ENCODE peak calls at places on chromosomes 2 and 18, in ten cellular contexts. One of them, this sample, is unnamed.

GRCh38 chr18:8980496-8981402 is 121.8 kb upstream of the NDUFV2 start:
- DNase-seq in lower lobe of right lung: no peak
- DNase-seq in fibroblast of lung: no peak
- DNase-seq in mucosa of descending colon: no peak
- DNase-seq in cardiac fibroblast: no peak
- DNase-seq in spleen: no peak
- DNase-seq in upper lobe of left lung: no peak
- DNase-seq in hepatocyte: no peak
- DNase-seq in AG04450: no peak
- DNase-seq in SK-N-SH: no peak
- DNase-seq in this sample: no peak

GRCh38 chr2:138223321-138223720 is 259.0 kb downstream of the HNMT start:
- DNase-seq in cardiac fibroblast: no peak
- DNase-seq in fibroblast of lung: no peak
- DNase-seq in SK-N-SH: no peak
- DNase-seq in hepatocyte: no peak
- DNase-seq in lower lobe of right lung: no peak
- DNase-seq in AG04450: no peak
- DNase-seq in spleen: no peak
- DNase-seq in mucosa of descending colon: no peak
- DNase-seq in upper lobe of left lung: no peak
- DNase-seq in this sample: no peak

GRCh38 chr18:62885804-62886203 is 170.5 kb downstream of the PHLPP1 start:
- DNase-seq in cardiac fibroblast: no peak
- DNase-seq in lower lobe of right lung: no peak
- DNase-seq in upper lobe of left lung: no peak
- DNase-seq in spleen: no peak
- DNase-seq in hepatocyte: no peak
- DNase-seq in AG04450: no peak
- DNase-seq in mucosa of descending colon: no peak
- DNase-seq in SK-N-SH: no peak
- DNase-seq in fibroblast of lung: no peak
- DNase-seq in this sample: no peak

GRCh38 chr2:2613279-2614199 is 282.5 kb upstream of the MYT1L start:
- DNase-seq in upper lobe of left lung: peak; percentile 90
- DNase-seq in cardiac fibroblast: peak; percentile 82
- DNase-seq in spleen: peak; percentile 91
- DNase-seq in fibroblast of lung: peak; percentile 91
- DNase-seq in SK-N-SH: peak; percentile 92
- DNase-seq in AG04450: peak; percentile 52
- DNase-seq in mucosa of descending colon: peak; percentile 79
- DNase-seq in lower lobe of right lung: peak; percentile 93
- DNase-seq in hepatocyte: peak; percentile 96
- DNase-seq in this sample: peak; percentile 83

GRCh38 chr18:79625924-79626561 is 53.6 kb upstream of the CTDP1 start:
- DNase-seq in cardiac fibroblast: no peak
- DNase-seq in mucosa of descending colon: peak; percentile 47
- DNase-seq in SK-N-SH: no peak
- DNase-seq in fibroblast of lung: no peak
- DNase-seq in upper lobe of left lung: no peak
- DNase-seq in hepatocyte: no peak
- DNase-seq in spleen: peak; percentile 71
- DNase-seq in AG04450: no peak
- DNase-seq in lower lobe of right lung: no peak
- DNase-seq in this sample: no peak

GRCh38 chr2:224584111-224584764 is 925 bp downstream of the CUL3 start:
- DNase-seq in lower lobe of right lung: peak; percentile 60
- DNase-seq in cardiac fibroblast: peak; percentile 47
- DNase-seq in SK-N-SH: peak; percentile 30
- DNase-seq in upper lobe of left lung: no peak
- DNase-seq in fibroblast of lung: peak; percentile 49
- DNase-seq in spleen: peak; percentile 88
- DNase-seq in hepatocyte: peak; percentile 42
- DNase-seq in mucosa of descending colon: peak; percentile 61
- DNase-seq in AG04450: no peak
- DNase-seq in this sample: peak; percentile 40

GRCh38 chr2:180707867-180708205 is 272.6 kb upstream of the UBE2E3 start:
- DNase-seq in hepatocyte: peak; percentile 52
- DNase-seq in SK-N-SH: no peak
- DNase-seq in spleen: no peak
- DNase-seq in fibroblast of lung: peak; percentile 93
- DNase-seq in AG04450: peak; percentile 61
- DNase-seq in mucosa of descending colon: no peak
- DNase-seq in upper lobe of left lung: no peak
- DNase-seq in lower lobe of right lung: no peak
- DNase-seq in cardiac fibroblast: peak; percentile 98
- DNase-seq in this sample: peak; percentile 98

GRCh38 chr2:183927367-183928355 is 670.7 kb upstream of the ZNF804A start:
- DNase-seq in spleen: no peak
- DNase-seq in SK-N-SH: no peak
- DNase-seq in cardiac fibroblast: peak; percentile 59
- DNase-seq in hepatocyte: peak; percentile 36
- DNase-seq in fibroblast of lung: peak; percentile 87
- DNase-seq in AG04450: no peak
- DNase-seq in upper lobe of left lung: no peak
- DNase-seq in mucosa of descending colon: no peak
- DNase-seq in lower lobe of right lung: no peak
- DNase-seq in this sample: peak; percentile 80

GRCh38 chr2:3487028-3487425 is 32.3 kb downstream of the ADI1 start:
- DNase-seq in upper lobe of left lung: no peak
- DNase-seq in spleen: peak; percentile 44
- DNase-seq in hepatocyte: no peak
- DNase-seq in lower lobe of right lung: peak; percentile 12
- DNase-seq in AG04450: no peak
- DNase-seq in mucosa of descending colon: no peak
- DNase-seq in fibroblast of lung: no peak
- DNase-seq in cardiac fibroblast: no peak
- DNase-seq in SK-N-SH: peak; percentile 27
- DNase-seq in this sample: peak; percentile 34

GRCh38 chr2:27379840-27380625 is 501 bp downstream of the ZNF513 start:
- DNase-seq in lower lobe of right lung: peak; percentile 85
- DNase-seq in AG04450: no peak
- DNase-seq in cardiac fibroblast: peak; percentile 50
- DNase-seq in SK-N-SH: peak; percentile 47
- DNase-seq in upper lobe of left lung: peak; percentile 25
- DNase-seq in hepatocyte: peak; percentile 66
- DNase-seq in mucosa of descending colon: peak; percentile 86
- DNase-seq in spleen: no peak
- DNase-seq in fibroblast of lung: peak; percentile 59
- DNase-seq in this sample: peak; percentile 62

GRCh38 chr2:35099345-35099744 is 1256.2 kb upstream of the CRIM1 start:
- DNase-seq in mucosa of descending colon: no peak
- DNase-seq in cardiac fibroblast: no peak
- DNase-seq in SK-N-SH: no peak
- DNase-seq in AG04450: no peak
- DNase-seq in upper lobe of left lung: no peak
- DNase-seq in spleen: no peak
- DNase-seq in hepatocyte: no peak
- DNase-seq in fibroblast of lung: no peak
- DNase-seq in lower lobe of right lung: no peak
- DNase-seq in this sample: no peak

GRCh38 chr2:191598296-191598695 is 79.6 kb upstream of the NABP1 start:
- DNase-seq in cardiac fibroblast: peak; percentile 22
- DNase-seq in lower lobe of right lung: no peak
- DNase-seq in spleen: no peak
- DNase-seq in mucosa of descending colon: no peak
- DNase-seq in hepatocyte: no peak
- DNase-seq in upper lobe of left lung: no peak
- DNase-seq in fibroblast of lung: no peak
- DNase-seq in AG04450: no peak
- DNase-seq in SK-N-SH: no peak
- DNase-seq in this sample: peak; percentile 21

GRCh38 chr18:57648414-57648813 is 26.8 kb upstream of the NARS1 start:
- DNase-seq in SK-N-SH: no peak
- DNase-seq in spleen: no peak
- DNase-seq in mucosa of descending colon: no peak
- DNase-seq in lower lobe of right lung: no peak
- DNase-seq in upper lobe of left lung: peak; percentile 80
- DNase-seq in AG04450: no peak
- DNase-seq in fibroblast of lung: no peak
- DNase-seq in cardiac fibroblast: no peak
- DNase-seq in hepatocyte: no peak
- DNase-seq in this sample: no peak

GRCh38 chr2:10558281-10559030 is 110.3 kb upstream of the ODC1 start:
- DNase-seq in SK-N-SH: no peak
- DNase-seq in spleen: no peak
- DNase-seq in upper lobe of left lung: peak; percentile 47
- DNase-seq in lower lobe of right lung: no peak
- DNase-seq in mucosa of descending colon: no peak
- DNase-seq in fibroblast of lung: no peak
- DNase-seq in cardiac fibroblast: no peak
- DNase-seq in hepatocyte: no peak
- DNase-seq in AG04450: no peak
- DNase-seq in this sample: no peak

GRCh38 chr2:219081096-219081495 is 20.4 kb upstream of the IHH start:
- DNase-seq in mucosa of descending colon: no peak
- DNase-seq in upper lobe of left lung: no peak
- DNase-seq in spleen: no peak
- DNase-seq in fibroblast of lung: no peak
- DNase-seq in hepatocyte: no peak
- DNase-seq in SK-N-SH: no peak
- DNase-seq in lower lobe of right lung: no peak
- DNase-seq in cardiac fibroblast: no peak
- DNase-seq in AG04450: no peak
- DNase-seq in this sample: no peak

GRCh38 chr18:47932603-47933002 is 2.1 kb upstream of the SMAD2 start:
- DNase-seq in cardiac fibroblast: no peak
- DNase-seq in spleen: no peak
- DNase-seq in AG04450: no peak
- DNase-seq in upper lobe of left lung: no peak
- DNase-seq in hepatocyte: no peak
- DNase-seq in SK-N-SH: no peak
- DNase-seq in fibroblast of lung: no peak
- DNase-seq in lower lobe of right lung: no peak
- DNase-seq in mucosa of descending colon: no peak
- DNase-seq in this sample: no peak
- TF ChIP-seq CTCF in cardiac fibroblast: no peak
- TF ChIP-seq CTCF in spleen: no peak
- TF ChIP-seq CTCF in AG04450: no peak
- TF ChIP-seq CTCF in upper lobe of left lung: no peak
- TF ChIP-seq CTCF in hepatocyte: peak; percentile 3
- TF ChIP-seq CTCF in SK-N-SH: no peak
- TF ChIP-seq CTCF in fibroblast of lung: no peak
- TF ChIP-seq CTCF in lower lobe of right lung: peak; percentile 15
- TF ChIP-seq CTCF in mucosa of descending colon: no peak
- TF ChIP-seq CTCF in this sample: no peak

GRCh38 chr2:41066168-41066567 is 614.3 kb upstream of the SLC8A1 start:
- DNase-seq in upper lobe of left lung: no peak
- DNase-seq in hepatocyte: no peak
- DNase-seq in spleen: no peak
- DNase-seq in AG04450: no peak
- DNase-seq in SK-N-SH: no peak
- DNase-seq in mucosa of descending colon: no peak
- DNase-seq in lower lobe of right lung: no peak
- DNase-seq in cardiac fibroblast: peak; percentile 1
- DNase-seq in fibroblast of lung: no peak
- DNase-seq in this sample: no peak
- H3K4me3 ChIP-seq in upper lobe of left lung: no peak overlapping the region
- H3K4me3 ChIP-seq in hepatocyte: no peak overlapping the region
- H3K4me3 ChIP-seq in spleen: no peak overlapping the region
- H3K4me3 ChIP-seq in AG04450: no peak overlapping the region
- H3K4me3 ChIP-seq in SK-N-SH: no peak overlapping the region
- H3K4me3 ChIP-seq in mucosa of descending colon: no peak overlapping the region
- H3K4me3 ChIP-seq in lower lobe of right lung: no peak overlapping the region
- H3K4me3 ChIP-seq in cardiac fibroblast: no peak overlapping the region
- H3K4me3 ChIP-seq in fibroblast of lung: no peak overlapping the region
- H3K4me3 ChIP-seq in this sample: no peak overlapping the region

DNA sequence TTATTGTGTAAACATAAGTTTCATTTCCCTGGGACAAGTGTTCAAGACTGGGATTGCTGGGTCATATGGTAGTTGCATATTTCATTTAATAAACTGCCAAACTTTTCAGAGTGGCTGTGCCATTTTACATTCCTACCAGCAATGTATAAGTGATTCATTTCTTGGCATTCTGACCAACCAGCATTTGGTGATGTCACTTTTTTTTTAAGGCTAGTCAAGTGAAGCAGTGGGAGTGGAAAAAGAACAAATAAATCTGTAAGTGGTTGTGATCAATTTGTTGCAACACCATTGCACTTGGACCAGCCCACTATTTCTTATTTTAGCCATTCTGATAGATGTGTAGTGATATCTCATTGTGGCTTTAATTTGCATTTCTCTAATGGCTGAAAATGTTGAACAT is 5.1 kb upstream of the CHCHD5 start:
- DNase-seq in SK-N-SH: no peak
- DNase-seq in fibroblast of lung: peak; percentile 93
- DNase-seq in upper lobe of left lung: no peak
- DNase-seq in lower lobe of right lung: no peak
- DNase-seq in mucosa of descending colon: no peak
- DNase-seq in spleen: no peak
- DNase-seq in cardiac fibroblast: peak; percentile 92
- DNase-seq in hepatocyte: no peak
- DNase-seq in AG04450: peak; percentile 72
- DNase-seq in this sample: peak; percentile 95
- TF ChIP-seq CTCF in SK-N-SH: peak; percentile 28
- TF ChIP-seq CTCF in fibroblast of lung: no peak
- TF ChIP-seq CTCF in upper lobe of left lung: no peak
- TF ChIP-seq CTCF in lower lobe of right lung: no peak
- TF ChIP-seq CTCF in mucosa of descending colon: no peak
- TF ChIP-seq CTCF in spleen: no peak
- TF ChIP-seq CTCF in cardiac fibroblast: peak; percentile 15
- TF ChIP-seq CTCF in hepatocyte: no peak
- TF ChIP-seq CTCF in AG04450: peak; percentile 32
- TF ChIP-seq CTCF in this sample: peak; percentile 14

GRCh38 chr2:54945401-54946219 is 104.6 kb downstream of the RTN4 start:
- DNase-seq in mucosa of descending colon: peak; percentile 53
- DNase-seq in hepatocyte: no peak
- DNase-seq in spleen: no peak
- DNase-seq in lower lobe of right lung: no peak
- DNase-seq in AG04450: no peak
- DNase-seq in upper lobe of left lung: no peak
- DNase-seq in cardiac fibroblast: peak; percentile 51
- DNase-seq in SK-N-SH: no peak
- DNase-seq in fibroblast of lung: peak; percentile 83
- DNase-seq in this sample: peak; percentile 89

GRCh38 chr2:54947121-54947520 is 103.1 kb downstream of the RTN4 start:
- DNase-seq in AG04450: no peak
- DNase-seq in fibroblast of lung: no peak
- DNase-seq in upper lobe of left lung: no peak
- DNase-seq in cardiac fibroblast: no peak
- DNase-seq in mucosa of descending colon: no peak
- DNase-seq in lower lobe of right lung: no peak
- DNase-seq in spleen: no peak
- DNase-seq in SK-N-SH: no peak
- DNase-seq in hepatocyte: no peak
- DNase-seq in this sample: no peak

GRCh38 chr2:54944724-54945326 is 105.4 kb downstream of the RTN4 start:
- DNase-seq in mucosa of descending colon: no peak
- DNase-seq in spleen: no peak
- DNase-seq in AG04450: no peak
- DNase-seq in fibroblast of lung: no peak
- DNase-seq in upper lobe of left lung: no peak
- DNase-seq in lower lobe of right lung: no peak
- DNase-seq in SK-N-SH: no peak
- DNase-seq in cardiac fibroblast: no peak
- DNase-seq in hepatocyte: no peak
- DNase-seq in this sample: no peak

GRCh38 chr2:54947596-54948519 is 102.4 kb downstream of the RTN4 start:
- DNase-seq in fibroblast of lung: no peak
- DNase-seq in SK-N-SH: no peak
- DNase-seq in cardiac fibroblast: no peak
- DNase-seq in hepatocyte: no peak
- DNase-seq in AG04450: no peak
- DNase-seq in mucosa of descending colon: no peak
- DNase-seq in spleen: no peak
- DNase-seq in lower lobe of right lung: no peak
- DNase-seq in upper lobe of left lung: peak; percentile 10
- DNase-seq in this sample: no peak

GRCh38 chr2:54946220-54946568 is 104.1 kb downstream of the RTN4 start:
- DNase-seq in cardiac fibroblast: no peak
- DNase-seq in SK-N-SH: no peak
- DNase-seq in fibroblast of lung: no peak
- DNase-seq in hepatocyte: no peak
- DNase-seq in mucosa of descending colon: no peak
- DNase-seq in spleen: no peak
- DNase-seq in AG04450: no peak
- DNase-seq in upper lobe of left lung: peak; percentile 11
- DNase-seq in lower lobe of right lung: no peak
- DNase-seq in this sample: no peak
- H3K4me3 ChIP-seq in cardiac fibroblast: no peak overlapping the region
- H3K4me3 ChIP-seq in SK-N-SH: no peak overlapping the region
- H3K4me3 ChIP-seq in fibroblast of lung: no peak overlapping the region
- H3K4me3 ChIP-seq in hepatocyte: no peak overlapping the region
- H3K4me3 ChIP-seq in mucosa of descending colon: no peak overlapping the region
- H3K4me3 ChIP-seq in spleen: no peak overlapping the region
- H3K4me3 ChIP-seq in AG04450: no peak overlapping the region
- H3K4me3 ChIP-seq in upper lobe of left lung: no peak overlapping the region
- H3K4me3 ChIP-seq in lower lobe of right lung: no peak overlapping the region
- H3K4me3 ChIP-seq in this sample: no peak overlapping the region